ENCODE peak calls at places on chromosome 12, in four cellular contexts. S is head of caudate nucleus, C is fibroblast of pulmonary artery, L is cardiac fibroblast. K is an unnamed sample.

GRCh38 chr12:106067606-106068205 is 71.0 kb downstream of the NUAK1 start:
- DNase-seq in C (no peak), S (no peak), L (no peak), K (no peak)

GRCh38 chr12:19575307-19576243 is 136.3 kb downstream of the AEBP2 start:
- DNase-seq in C (peak; percentile 87), L (peak; percentile 82), S (no peak), K (peak; percentile 60)

GRCh38 chr12:110269622-110270124 is 11.4 kb upstream of the ATP2A2 start:
- DNase-seq in L (peak; percentile 87), C (peak; percentile 90), S (no peak), K (peak; percentile 82)

GRCh38 chr12:64733857-64734256 is 25.3 kb downstream of the GNS start:
- DNase-seq in C (no peak), S (peak; percentile 58), L (no peak), K (peak; percentile 15)

GRCh38 chr12:20513189-20513588 is 144.9 kb downstream of the PDE3A start:
- DNase-seq in L (no peak), C (peak; percentile 38), S (no peak), K (peak; percentile 31)

GRCh38 chr12:76032043-76032981 is 736 bp upstream of the PHLDA1 start:
- DNase-seq in C (peak; percentile 75), L (peak; percentile 74), S (peak; percentile 11), K (peak; percentile 71)

GRCh38 chr12:80937391-80938238 is at the start of gene LIN7A:
- DNase-seq in L (peak; percentile 35), S (peak; percentile 11), C (peak; percentile 15), K (peak; percentile 28)

GRCh38 chr12:5988088-5988487 is 43.0 kb upstream of the ANO2 start:
- DNase-seq in L (no peak), S (no peak), C (no peak), K (no peak)

GRCh38 chr12:122880668-122881067 is 15.3 kb downstream of the VPS37B start:
- DNase-seq in S (peak; percentile 79), L (peak; percentile 76), C (peak; percentile 78), K (peak; percentile 81)

GRCh38 chr12:48356041-48356768 is 5.5 kb upstream of the ZNF641 start:
- DNase-seq in S (no peak), C (peak; percentile 4), L (no peak), K (peak; percentile 21)

GRCh38 chr12:7151532-7151931 is 21.4 kb downstream of the CLSTN3 start:
- DNase-seq in S (no peak), C (no peak), L (no peak), K (no peak)

GRCh38 chr12:100376166-100376565 is 19.3 kb downstream of the SLC17A8 start:
- DNase-seq in S (no peak), C (no peak), L (no peak), K (no peak)

GRCh38 chr12:109088818-109089217 is 4.5 kb downstream of the ALKBH2 start:
- DNase-seq in S (no peak), L (peak; percentile 47), C (peak; percentile 41), K (peak; percentile 57)

K was measured in fibroblast of mammary gland.